ENCODE peak calls at places on chromosome 21, in ten cellular contexts. Z is fibroblast of lung; E is CD8-positive, alpha-beta memory T cell; S is brain microvascular endothelial cell; Y is lower lobe of right lung; H is colonic mucosa; G is K562; X is adrenal gland; R is small intestine; D is cardiac muscle cell. U is an unnamed sample.

GRCh38 chr21:35204125-35204524 is 155.0 kb upstream of the RUNX1 start:
- DNase-seq in H (no peak), G (peak; percentile 26), R (no peak), Z (peak; percentile 81), E (no peak), Y (no peak), S (no peak), D (no peak), X (no peak), U (no peak)

GRCh38 chr21:39385299-39386145 is 36.6 kb upstream of the HMGN1 start:
- DNase-seq in D (no peak), Z (peak; percentile 77), Y (peak; percentile 90), R (peak; percentile 99), E (no peak), S (peak; percentile 62), G (no peak), H (peak; percentile 90), X (peak; percentile 82), U (no peak)

GRCh38 chr21:29812947-29813346 is 126.8 kb downstream of the GRIK1 start:
- DNase-seq in H (no peak), Y (no peak), X (no peak), R (no peak), D (no peak), Z (no peak), S (no peak), G (no peak), E (no peak), U (no peak)

GRCh38 chr21:40173833-40174232 is 306.6 kb downstream of the PCP4 start:
- DNase-seq in G (no peak), H (no peak), Y (no peak), X (no peak), D (no peak), S (no peak), E (no peak), Z (no peak), R (no peak), U (no peak)

GRCh38 chr21:14361958-14362357 is 21.0 kb downstream of the HSPA13 start:
- DNase-seq in D (no peak), X (no peak), Z (peak; percentile 19), S (peak; percentile 60), Y (no peak), R (no peak), H (no peak), E (no peak), G (no peak), U (no peak)

GRCh38 chr21:41754481-41754891 is 12.4 kb downstream of the RIPK4 start:
- DNase-seq in X (no peak), D (peak; percentile 42), H (no peak), E (no peak), G (no peak), Y (no peak), Z (no peak), S (no peak), R (no peak), U (no peak)

GRCh38 chr21:21003701-21004100 is 5.5 kb downstream of the NCAM2 start:
- DNase-seq in D (peak; percentile 49), H (no peak), G (peak; percentile 64), Z (peak; percentile 23), R (no peak), X (no peak), E (no peak), S (peak; percentile 12), Y (no peak), U (peak; percentile 41)

GRCh38 chr21:29217818-29218252 is 80.9 kb upstream of the BACH1 start:
- DNase-seq in R (no peak), E (no peak), X (no peak), Y (no peak), S (peak; percentile 93), H (no peak), G (peak; percentile 23), Z (peak; percentile 97), D (no peak), U (no peak)

DNA sequence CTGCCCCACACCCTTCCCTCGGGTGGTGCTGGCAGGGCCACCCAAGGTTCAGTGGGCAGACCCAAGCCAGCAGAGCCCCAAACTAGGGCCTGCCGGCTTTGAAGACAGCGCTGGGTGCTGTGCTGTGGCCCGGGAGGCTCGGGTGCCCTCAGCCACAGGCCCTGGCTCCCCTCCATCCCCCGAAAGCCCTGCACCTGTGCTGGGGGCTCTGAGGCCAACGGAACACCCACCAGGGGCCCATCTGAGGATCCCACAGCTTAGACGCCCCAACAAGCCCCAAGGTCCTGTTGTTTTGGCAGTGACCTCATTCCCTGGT is 8.6 kb downstream of the ITGB2 start:
- DNase-seq in X (no peak), S (no peak), G (no peak), R (no peak), Z (no peak), Y (no peak), D (no peak), E (no peak), H (peak; percentile 54), U (no peak)
- H3K27ac ChIP-seq in X (no peak overlapping the region), S (no peak overlapping the region), G (no peak overlapping the region), R (no peak overlapping the region), Z (no peak overlapping the region), Y (peak overlapping the region; percentile 65), D (no peak overlapping the region), E (peak overlapping the region; percentile 53), H (peak overlapping the region; percentile 42), U (no peak overlapping the region)

GRCh38 chr21:27796106-27796505 is 829.2 kb upstream of the ADAMTS5 start:
- DNase-seq in Y (no peak), D (no peak), H (no peak), Z (peak; percentile 50), E (no peak), G (no peak), X (no peak), R (no peak), S (no peak), U (no peak)
- H3K36me3 ChIP-seq in Y (no peaks in the 10 kb centered on the region), D (no peaks in the 10 kb centered on the region), H (no peaks in the 10 kb centered on the region), Z (no peaks in the 10 kb centered on the region), E (no peaks in the 10 kb centered on the region), G (no peaks in the 10 kb centered on the region), X (no peaks in the 10 kb centered on the region), R (no peaks in the 10 kb centered on the region), S (no peaks in the 10 kb centered on the region), U (no peaks in the 10 kb centered on the region)

DNA sequence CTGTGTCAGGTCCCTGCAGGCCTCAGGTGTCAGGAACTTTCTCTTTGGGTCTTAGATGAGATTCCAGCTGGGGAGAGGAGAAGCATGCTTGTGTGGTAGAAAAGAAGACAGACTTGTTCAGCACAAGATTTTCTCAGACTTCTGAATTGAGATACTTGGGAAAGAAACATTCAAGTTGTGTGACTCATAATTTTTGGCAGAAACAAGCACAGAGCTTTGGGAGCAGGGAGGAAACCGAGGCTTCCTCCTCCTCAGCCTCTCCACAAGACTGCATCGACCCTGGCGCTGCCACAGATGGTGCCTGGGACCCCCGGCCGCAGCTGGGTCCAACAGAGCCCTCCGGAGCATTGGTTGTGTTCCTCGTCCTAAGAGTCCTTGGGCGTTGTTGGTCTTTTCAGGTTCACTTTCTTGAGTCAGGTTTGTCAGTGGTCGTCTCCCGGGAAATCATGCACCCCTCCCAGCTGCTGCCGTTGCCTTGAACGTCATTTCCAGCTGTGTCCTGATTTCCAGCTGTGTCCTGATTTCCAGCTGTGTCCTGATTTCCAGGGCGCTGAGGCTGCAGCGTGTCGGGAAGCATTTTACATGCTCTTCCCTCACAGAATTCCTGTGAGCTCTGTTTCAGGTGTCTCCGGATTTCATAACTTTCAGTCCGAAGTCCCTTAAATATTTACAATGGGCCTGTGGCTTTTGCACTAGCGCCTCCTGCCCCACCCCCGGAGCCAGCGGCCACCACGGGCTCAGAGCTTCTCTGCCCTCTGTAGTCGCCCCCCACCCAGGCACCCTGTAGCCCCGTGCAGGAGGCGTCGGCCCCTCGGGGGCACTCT is 66.5 kb downstream of the COL18A1 start:
- DNase-seq in R (peak; percentile 65), E (no peak), D (no peak), H (no peak), X (no peak), S (peak; percentile 58), Z (peak; percentile 95), Y (no peak), G (no peak), U (no peak)
- H3K27ac ChIP-seq in R (no peak overlapping the region), E (no peak overlapping the region), D (peak overlapping the region; percentile 4), H (peak overlapping the region; percentile 49), X (peak overlapping the region; percentile 56), S (peak overlapping the region; percentile 87), Z (peak overlapping the region; percentile 90), Y (peak overlapping the region; percentile 81), G (no peak overlapping the region), U (no peak overlapping the region)

DNA sequence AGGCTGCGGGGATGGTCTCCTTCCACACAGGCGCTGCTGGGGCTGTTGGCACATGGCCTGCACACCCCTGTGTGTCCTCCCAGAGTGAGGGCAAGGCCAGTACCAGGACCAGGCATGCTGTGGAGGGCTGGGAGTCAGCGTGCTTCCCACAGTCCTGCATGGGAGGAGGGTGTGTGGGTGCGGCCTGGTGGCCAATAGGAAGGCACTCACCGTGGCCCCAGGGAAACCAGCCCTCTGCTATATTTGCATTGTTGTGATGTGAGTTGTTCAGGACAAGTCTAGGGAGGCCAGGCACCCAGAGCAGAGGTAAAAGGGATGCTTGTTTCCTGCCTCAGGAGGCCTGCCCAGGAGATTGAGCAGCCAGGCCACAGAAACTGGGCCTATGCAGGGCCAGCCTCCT is 59.5 kb downstream of the S100B start:
- DNase-seq in H (no peak), D (no peak), S (no peak), G (no peak), R (no peak), X (no peak), E (no peak), Z (no peak), Y (no peak), U (no peak)
- H3K36me3 ChIP-seq in H (peaks cover 9% of the 10 kb centered on the region), D (peaks cover 43% of the 10 kb centered on the region), S (peaks cover 58% of the 10 kb centered on the region), G (peaks cover 71% of the 10 kb centered on the region), R (peaks cover 19% of the 10 kb centered on the region), X (peaks cover 75% of the 10 kb centered on the region), E (peaks cover 18% of the 10 kb centered on the region), Z (peaks cover 24% of the 10 kb centered on the region), Y (peaks cover 78% of the 10 kb centered on the region), U (peaks cover 28% of the 10 kb centered on the region)

DNA sequence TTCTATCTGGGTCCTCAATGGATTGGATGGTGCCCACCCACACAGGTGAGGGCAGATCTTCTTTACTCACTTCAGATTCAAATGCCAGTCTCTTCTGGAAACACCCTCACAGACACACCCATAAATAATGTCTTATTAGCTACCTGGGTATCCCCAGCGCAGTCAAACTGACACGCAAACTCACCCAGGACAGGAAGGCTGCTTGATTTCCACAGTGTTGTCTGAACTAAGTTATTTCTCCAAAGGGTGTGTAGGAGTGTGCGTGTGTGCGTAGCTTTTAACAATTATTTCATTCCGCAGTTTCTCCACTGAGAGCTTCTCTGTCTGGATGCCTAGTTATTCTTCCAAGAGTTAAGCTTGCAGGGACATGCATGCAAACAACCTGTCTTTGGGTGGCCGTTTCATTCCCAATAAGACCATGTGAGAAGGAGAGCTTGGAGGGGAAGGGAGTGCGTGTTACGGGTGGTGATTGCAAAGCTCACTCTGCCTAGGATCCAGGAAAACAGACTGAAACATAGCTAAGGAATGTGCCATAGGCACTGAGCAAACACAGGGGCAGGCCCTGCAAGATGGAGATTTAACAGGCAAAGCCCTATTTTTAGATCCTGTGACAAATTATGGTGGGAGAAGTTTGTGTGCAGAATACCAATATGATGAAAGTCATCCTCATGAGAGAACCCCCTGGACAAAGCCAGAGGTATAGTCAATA is 269.7 kb downstream of the DYRK1A start:
- DNase-seq in D (peak; percentile 53), E (no peak), R (no peak), S (peak; percentile 83), X (no peak), G (no peak), H (no peak), Z (peak; percentile 73), Y (no peak), U (no peak)
- H3K27ac ChIP-seq in D (peak overlapping the region; percentile 84), E (no peak overlapping the region), R (no peak overlapping the region), S (peak overlapping the region; percentile 44), X (no peak overlapping the region), G (no peak overlapping the region), H (no peak overlapping the region), Z (no peak overlapping the region), Y (no peak overlapping the region), U (no peak overlapping the region)

U was measured in iPS DF 6.9.